ENCODE peak calls at places on chromosome 21, in six cellular contexts. F is heart right ventricle; R is GM04504; A is central memory CD4-positive, alpha-beta T cell; D is foreskin fibroblast; K is kidney tubule cell. P is an unnamed sample.

GRCh38 chr21:38773108-38774061 is 32.3 kb upstream of the ETS2 start:
- DNase-seq in R (peak; percentile 90), A (no peak), K (peak; percentile 94), F (no peak), D (peak; percentile 95), P (peak; percentile 76)

GRCh38 chr21:33251119-33251518 is 15.0 kb upstream of the IL10RB start:
- DNase-seq in A (no peak), D (no peak), K (no peak), F (no peak), R (no peak), P (no peak)

GRCh38 chr21:43333301-43334062 is 93.4 kb downstream of the SIK1 start:
- DNase-seq in D (peak; percentile 86), K (peak; percentile 94), R (peak; percentile 87), A (no peak), F (peak; percentile 62), P (no peak)

GRCh38 chr21:15564907-15565306 is 164.9 kb upstream of the USP25 start:
- DNase-seq in F (no peak), R (no peak), K (no peak), D (no peak), A (no peak), P (no peak)

GRCh38 chr21:15703932-15704331 is 25.9 kb upstream of the USP25 start:
- DNase-seq in F (no peak), K (no peak), R (no peak), A (no peak), D (no peak), P (no peak)

GRCh38 chr21:16291296-16291695 is 561.5 kb downstream of the USP25 start:
- DNase-seq in K (no peak), A (no peak), F (no peak), R (no peak), D (no peak), P (no peak)

GRCh38 chr21:42520628-42521253 is 7.1 kb downstream of the SLC37A1 start:
- DNase-seq in A (no peak), F (no peak), R (no peak), D (no peak), K (no peak), P (no peak)

GRCh38 chr21:36992671-36993070 is 13.8 kb upstream of the RIPPLY3 start:
- DNase-seq in R (no peak), F (no peak), A (no peak), K (no peak), D (no peak), P (no peak)

GRCh38 chr21:19523731-19524130 is 1120.1 kb upstream of the TMPRSS15 start:
- DNase-seq in R (no peak), K (peak; percentile 5), A (no peak), F (no peak), D (no peak), P (no peak)

GRCh38 chr21:42741056-42741455 is 87.6 kb downstream of the PDE9A start:
- DNase-seq in R (no peak), D (no peak), F (no peak), A (no peak), K (no peak), P (no peak)

GRCh38 chr21:45747233-45747766 is 103.8 kb downstream of the PCBP3 start:
- DNase-seq in K (no peak), F (no peak), A (no peak), R (no peak), D (no peak), P (no peak)

GRCh38 chr21:27502801-27503200 is 535.9 kb upstream of the ADAMTS5 start:
- DNase-seq in R (no peak), A (no peak), F (no peak), D (no peak), K (no peak), P (no peak)

GRCh38 chr21:15514073-15514946 is 215.5 kb upstream of the USP25 start:
- DNase-seq in A (peak; percentile 80), F (no peak), K (no peak), R (no peak), D (no peak), P (no peak)

GRCh38 chr21:15755125-15755524 is 25.3 kb downstream of the USP25 start:
- DNase-seq in A (no peak), D (no peak), F (no peak), R (no peak), K (no peak), P (no peak)

GRCh38 chr21:42525228-42525604 is 11.6 kb downstream of the SLC37A1 start:
- DNase-seq in R (no peak), D (no peak), A (no peak), F (no peak), K (peak; percentile 52), P (no peak)

GRCh38 chr21:26131554-26131953 is 39.0 kb downstream of the APP start:
- DNase-seq in F (no peak), A (no peak), D (no peak), K (no peak), R (no peak), P (no peak)

GRCh38 chr21:37071561-37072238 is 1.2 kb downstream of the PIGP start:
- DNase-seq in F (peak; percentile 17), D (peak; percentile 88), R (peak; percentile 60), A (no peak), K (peak; percentile 51), P (no peak)

GRCh38 chr21:32771134-32771523 is 426 bp downstream of the PAXBP1 start:
- DNase-seq in R (peak; percentile 22), K (peak; percentile 61), D (peak; percentile 77), A (no peak), F (peak; percentile 51), P (no peak)

GRCh38 chr21:20424943-20425342 is 573.3 kb upstream of the NCAM2 start:
- DNase-seq in F (no peak), R (no peak), D (no peak), K (no peak), A (no peak), P (no peak)

GRCh38 chr21:45853703-45854342 is 127.7 kb upstream of the COL6A1 start:
- DNase-seq in A (no peak), D (no peak), R (no peak), K (no peak), F (no peak), P (no peak)

GRCh38 chr21:35179990-35180557 is 131.0 kb upstream of the RUNX1 start:
- DNase-seq in K (peak; percentile 80), R (peak; percentile 36), A (no peak), F (no peak), D (peak; percentile 88), P (no peak)

GRCh38 chr21:18705971-18706370 is 302.4 kb upstream of the TMPRSS15 start:
- DNase-seq in K (no peak), A (no peak), R (no peak), D (no peak), F (no peak), P (no peak)